ENCODE peak calls at places on chromosomes 11 and 22, in seven cellular contexts. U is activated CD4-positive, CD25-positive, alpha-beta regulatory T cell; F is nephron progenitor cell; Y is Right ventricle myocardium superior; J is suprapubic skin; A is cardiac fibroblast; V is psoas muscle. L is an unnamed sample.

GRCh38 chr11:120810251-120810650 is 213.7 kb upstream of the TBCEL start:
- DNase-seq in U (no peak), F (no peak), Y (no peak), J (no peak), A (peak; percentile 5), V (no peak), L (no peak)

GRCh38 chr11:9285850-9286587 is 20.9 kb upstream of the DENND5A start:
- DNase-seq in U (no peak), F (no peak), Y (no peak), J (no peak), A (no peak), V (no peak), L (no peak)

GRCh38 chr22:17779286-17780115 is 5.2 kb upstream of the BID start:
- DNase-seq in U (no peak), F (no peak), Y (no peak), J (no peak), A (no peak), V (no peak), L (no peak)

GRCh38 chr11:29449280-29450074 is 567.4 kb downstream of the KCNA4 start:
- DNase-seq in U (no peak), F (no peak), Y (no peak), J (no peak), A (peak; percentile 29), V (no peak), L (no peak)

GRCh38 chr11:77560605-77561004 is 29.1 kb upstream of the AQP11 start:
- DNase-seq in U (no peak), F (no peak), Y (no peak), J (no peak), A (no peak), V (no peak), L (peak; percentile 15)

GRCh38 chr11:36431429-36432092 is 78.5 kb downstream of the TRAF6 start:
- DNase-seq in U (no peak), F (no peak), Y (peak; percentile 57), J (no peak), A (peak; percentile 96), V (peak; percentile 71), L (peak; percentile 78)

GRCh38 chr11:122748968-122749687 is 89.2 kb upstream of the CRTAM start:
- DNase-seq in U (peak; percentile 10), F (no peak), Y (no peak), J (no peak), A (peak; percentile 87), V (no peak), L (no peak)

GRCh38 chr11:68674461-68674860 is 9.9 kb upstream of the GAL start:
- DNase-seq in U (no peak), F (no peak), Y (no peak), J (no peak), A (no peak), V (no peak), L (no peak)

GRCh38 chr11:133966924-133967598 is 10.3 kb upstream of the IGSF9B start:
- DNase-seq in U (peak; percentile 47), F (peak; percentile 63), Y (peak; percentile 79), J (no peak), A (no peak), V (peak; percentile 47), L (no peak)

GRCh38 chr11:121206810-121207209 is 85.8 kb upstream of the SC5D start:
- DNase-seq in U (no peak), F (no peak), Y (no peak), J (no peak), A (no peak), V (no peak), L (no peak)

GRCh38 chr11:46326813-46327416 is 20.3 kb upstream of the DGKZ start:
- DNase-seq in U (no peak), F (no peak), Y (no peak), J (no peak), A (no peak), V (no peak), L (no peak)

GRCh38 chr11:283405-284080 is 5.3 kb downstream of the NLRP6 start:
- DNase-seq in U (no peak), F (no peak), Y (peak; percentile 10), J (no peak), A (no peak), V (no peak), L (no peak)

GRCh38 chr22:29766632-29767288 is at the start of gene ZMAT5:
- DNase-seq in U (peak; percentile 76), F (peak; percentile 89), Y (peak; percentile 96), J (peak; percentile 96), A (peak; percentile 98), V (peak; percentile 93), L (peak; percentile 91)

GRCh38 chr11:47571895-47572294 is 6.5 kb downstream of the PTPMT1 start:
- DNase-seq in U (no peak), F (no peak), Y (no peak), J (peak; percentile 19), A (no peak), V (no peak), L (no peak)

GRCh38 chr22:44764373-44764772 is 12.0 kb downstream of the ARHGAP8 start:
- DNase-seq in U (no peak), F (no peak), Y (no peak), J (no peak), A (no peak), V (no peak), L (no peak)

GRCh38 chr11:130020323-130020722 is 17.7 kb upstream of the PRDM10 start:
- DNase-seq in U (no peak), F (no peak), Y (no peak), J (no peak), A (peak; percentile 32), V (no peak), L (no peak)

GRCh38 chr11:92329644-92330043 is 105.0 kb downstream of the FAT3 start:
- DNase-seq in U (no peak), F (no peak), Y (no peak), J (no peak), A (peak; percentile 35), V (no peak), L (no peak)

GRCh38 chr22:46549971-46550641 is 12.7 kb upstream of the CELSR1 start:
- DNase-seq in U (no peak), F (no peak), Y (no peak), J (peak; percentile 61), A (no peak), V (no peak), L (no peak)

GRCh38 chr22:38180841-38181452 is 683 bp downstream of the PLA2G6 start:
- DNase-seq in U (no peak), F (no peak), Y (peak; percentile 44), J (no peak), A (no peak), V (peak; percentile 46), L (no peak)

GRCh38 chr11:35541621-35542375 is 16.4 kb upstream of the PAMR1 start:
- DNase-seq in U (no peak), F (no peak), Y (peak; percentile 43), J (peak; percentile 82), A (peak; percentile 92), V (peak; percentile 58), L (peak; percentile 20)

GRCh38 chr22:50329236-50329635 is 2.4 kb upstream of the DENND6B start:
- DNase-seq in U (no peak), F (no peak), Y (no peak), J (no peak), A (no peak), V (no peak), L (peak; percentile 36)

GRCh38 chr11:112564228-112564955 is 303.7 kb upstream of the PLET1 start:
- DNase-seq in U (no peak), F (no peak), Y (peak; percentile 61), J (no peak), A (peak; percentile 46), V (no peak), L (no peak)

GRCh38 chr22:30968015-30968923 is at the start of gene MORC2:
- DNase-seq in U (no peak), F (no peak), Y (no peak), J (peak; percentile 79), A (peak; percentile 69), V (peak; percentile 69), L (no peak)

GRCh38 chr11:30257058-30257457 is 26.2 kb downstream of the FSHB start:
- DNase-seq in U (no peak), F (no peak), Y (no peak), J (no peak), A (no peak), V (no peak), L (no peak)

GRCh38 chr11:103368151-103368550 is 258.9 kb downstream of the DYNC2H1 start:
- DNase-seq in U (no peak), F (no peak), Y (no peak), J (no peak), A (no peak), V (no peak), L (no peak)

GRCh38 chr11:118688851-118689502 is 9.5 kb upstream of the TREH start:
- DNase-seq in U (no peak), F (no peak), Y (no peak), J (no peak), A (no peak), V (no peak), L (no peak)

GRCh38 chr11:121058941-121059340 is 35.0 kb downstream of the TBCEL start:
- DNase-seq in U (no peak), F (no peak), Y (no peak), J (no peak), A (no peak), V (no peak), L (no peak)

GRCh38 chr11:102757823-102758549 is 22.4 kb downstream of the MMP10 start:
- DNase-seq in U (no peak), F (no peak), Y (no peak), J (no peak), A (peak; percentile 45), V (no peak), L (peak; percentile 92)

GRCh38 chr22:42300286-42301071 is 30.0 kb upstream of the TCF20 start:
- DNase-seq in U (no peak), F (no peak), Y (no peak), J (no peak), A (no peak), V (no peak), L (no peak)

L was measured in epithelial cell of proximal tubule.